ENCODE peak calls at places on chromosomes 13 and 19, in five cellular contexts. X is uterus, Z is GM12864, V is mesothelial cell of epicardium, K is HFF-Myc. O is an unnamed sample.

GRCh38 chr13:37029617-37030016 is 29.0 kb downstream of the EXOSC8 start:
- DNase-seq in X (no peak), Z (no peak), V (no peak), K (peak), O (no peak)

GRCh38 chr13:111251646-111252448 is 68.6 kb upstream of the TEX29 start:
- DNase-seq in X (no peak), Z (no peak), V (no peak), K (no peak), O (no peak)

GRCh38 chr13:73521291-73521626 is 462.5 kb downstream of the KLF5 start:
- DNase-seq in X (no peak), Z (no peak), V (no peak), K (no peak), O (no peak)

GRCh38 chr13:74134777-74135305 is 637 bp upstream of the KLF12 start:
- DNase-seq in X (peak), Z (no peak), V (peak), K (no peak), O (peak)

GRCh38 chr13:28530729-28531194 is 35.8 kb upstream of the FLT1 start:
- DNase-seq in X (no peak), Z (no peak), V (no peak), K (no peak), O (no peak)

GRCh38 chr13:80157261-80157942 is 183.5 kb downstream of the SPRY2 start:
- DNase-seq in X (no peak), Z (no peak), V (no peak), K (no peak), O (no peak)

GRCh38 chr13:32254916-32255743 is 60.0 kb downstream of the ZAR1L start:
- DNase-seq in X (no peak), Z (no peak), V (no peak), K (no peak), O (no peak)

GRCh38 chr19:51735759-51736449 is 12.1 kb upstream of the HAS1 start:
- DNase-seq in X (no peak), Z (no peak), V (no peak), K (no peak), O (no peak)

GRCh38 chr13:57933606-57934005 is 302.1 kb downstream of the PCDH17 start:
- DNase-seq in X (no peak), Z (no peak), V (no peak), K (no peak), O (no peak)

GRCh38 chr13:28466151-28466550 is 28.8 kb downstream of the FLT1 start:
- DNase-seq in X (no peak), Z (no peak), V (no peak), K (no peak), O (no peak)

GRCh38 chr13:100473087-100473486 is 115.5 kb downstream of the GGACT start:
- DNase-seq in X (no peak), Z (no peak), V (no peak), K (no peak), O (no peak)

GRCh38 chr19:17048885-17049453 is 22.4 kb upstream of the CPAMD8 start:
- DNase-seq in X (no peak), Z (no peak), V (no peak), K (no peak), O (no peak)

GRCh38 chr13:82627183-82627582 is 1255.1 kb downstream of the SLITRK1 start:
- DNase-seq in X (no peak), Z (no peak), V (no peak), K (no peak), O (no peak)

GRCh38 chr19:37077615-37077928 is 661 bp upstream of the ZNF420 start:
- DNase-seq in X (no peak), Z (no peak), V (no peak), K (no peak), O (no peak)

GRCh38 chr19:48633148-48634035 is 3.8 kb downstream of the DBP start:
- DNase-seq in X (no peak), Z (no peak), V (no peak), K (no peak), O (no peak)

GRCh38 chr13:85616275-85616674 is 182.9 kb downstream of the SLITRK6 start:
- DNase-seq in X (no peak), Z (no peak), V (no peak), K (no peak), O (no peak)

GRCh38 chr13:20869540-20869939 is 33.0 kb downstream of the XPO4 start:
- DNase-seq in X (no peak), Z (no peak), V (no peak), K (no peak), O (no peak)

GRCh38 chr19:12052571-12053169 is at the start of gene ZNF878:
- DNase-seq in X (peak), Z (peak), V (peak), K (peak), O (peak)

GRCh38 chr19:49930483-49931011 is 1.2 kb upstream of the NUP62 start:
- DNase-seq in X (peak), Z (no peak), V (no peak), K (no peak), O (no peak)

GRCh38 chr13:26629260-26629659 is 71.8 kb downstream of the WASF3 start:
- DNase-seq in X (no peak), Z (no peak), V (no peak), K (no peak), O (no peak)

GRCh38 chr19:12703056-12703455 is 6.6 kb upstream of the FBXW9 start:
- DNase-seq in X (no peak), Z (no peak), V (no peak), K (no peak), O (no peak)

GRCh38 chr19:16896913-16897571 is 8.2 kb downstream of the F2RL3 start:
- DNase-seq in X (peak), Z (peak), V (peak), K (peak), O (peak)

GRCh38 chr13:97243915-97244820 is 22.0 kb downstream of the MBNL2 start:
- DNase-seq in X (no peak), Z (no peak), V (no peak), K (no peak), O (no peak)

GRCh38 chr19:42090687-42091086 is 14.7 kb downstream of the ZNF574 start:
- DNase-seq in X (no peak), Z (no peak), V (no peak), K (no peak), O (no peak)

GRCh38 chr13:106503730-106504129 is 31.7 kb downstream of the EFNB2 start:
- DNase-seq in X (no peak), Z (no peak), V (no peak), K (no peak), O (no peak)

GRCh38 chr13:31009166-31009565 is 76.7 kb downstream of the TEX26 start:
- DNase-seq in X (no peak), Z (no peak), V (no peak), K (no peak), O (no peak)

GRCh38 chr13:111115841-111116500 is 861 bp downstream of the ARHGEF7 start:
- DNase-seq in X (peak), Z (no peak), V (no peak), K (peak), O (no peak)

DNA sequence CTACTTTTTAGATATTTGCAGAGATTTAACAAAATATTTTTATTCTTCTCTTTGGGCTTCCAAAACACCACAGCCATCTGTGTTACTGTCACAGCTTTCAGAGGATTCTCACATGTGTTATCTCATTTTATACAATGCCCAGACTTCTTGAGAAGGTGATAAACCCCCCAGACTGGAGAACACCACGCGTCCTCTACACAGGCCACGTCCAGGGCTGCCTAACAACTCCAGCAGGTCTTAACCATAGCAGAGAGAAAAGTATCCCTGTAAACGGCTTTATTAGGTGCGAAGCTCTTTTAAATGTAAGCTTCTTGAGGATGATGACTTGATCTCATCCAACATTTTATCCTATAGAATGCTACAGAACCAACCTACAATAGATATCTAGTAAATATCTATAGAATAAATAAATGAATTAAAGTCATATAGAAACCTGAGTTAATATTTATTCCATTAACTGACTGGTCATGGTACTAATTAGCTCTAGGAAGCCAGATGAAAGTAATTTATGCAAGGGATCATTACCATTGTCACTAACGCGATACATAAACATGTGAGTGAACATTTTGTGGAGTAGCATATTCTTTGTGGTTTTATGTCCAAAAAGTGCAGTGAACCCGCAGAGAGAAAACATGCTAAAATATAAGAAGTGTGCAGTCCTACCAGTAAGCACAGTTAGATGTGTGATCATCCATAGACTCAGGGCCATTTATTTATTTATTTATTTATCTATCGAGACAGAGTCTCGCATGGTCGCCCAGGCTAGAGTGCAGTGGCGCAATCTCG is 1.8 kb downstream of the GPR183 start:
- DNase-seq in X (no peak), Z (no peak), V (no peak), K (no peak), O (no peak)
- TF ChIP-seq CTCF in X (no peak), Z (no peak), V (no peak), K (no peak), O (no peak)

GRCh38 chr13:81487151-81487550 is 1146.2 kb upstream of the SPRY2 start:
- DNase-seq in X (no peak), Z (no peak), V (no peak), K (no peak), O (no peak)
- TF ChIP-seq CTCF in X (no peak), Z (no peak), V (no peak), K (peak), O (no peak)

GRCh38 chr13:89361909-89362308 is 1690.7 kb downstream of the SLITRK5 start:
- DNase-seq in X (no peak), Z (no peak), V (no peak), K (no peak), O (no peak)
- TF ChIP-seq CTCF in X (no peak), Z (no peak), V (no peak), K (no peak), O (no peak)

DNA sequence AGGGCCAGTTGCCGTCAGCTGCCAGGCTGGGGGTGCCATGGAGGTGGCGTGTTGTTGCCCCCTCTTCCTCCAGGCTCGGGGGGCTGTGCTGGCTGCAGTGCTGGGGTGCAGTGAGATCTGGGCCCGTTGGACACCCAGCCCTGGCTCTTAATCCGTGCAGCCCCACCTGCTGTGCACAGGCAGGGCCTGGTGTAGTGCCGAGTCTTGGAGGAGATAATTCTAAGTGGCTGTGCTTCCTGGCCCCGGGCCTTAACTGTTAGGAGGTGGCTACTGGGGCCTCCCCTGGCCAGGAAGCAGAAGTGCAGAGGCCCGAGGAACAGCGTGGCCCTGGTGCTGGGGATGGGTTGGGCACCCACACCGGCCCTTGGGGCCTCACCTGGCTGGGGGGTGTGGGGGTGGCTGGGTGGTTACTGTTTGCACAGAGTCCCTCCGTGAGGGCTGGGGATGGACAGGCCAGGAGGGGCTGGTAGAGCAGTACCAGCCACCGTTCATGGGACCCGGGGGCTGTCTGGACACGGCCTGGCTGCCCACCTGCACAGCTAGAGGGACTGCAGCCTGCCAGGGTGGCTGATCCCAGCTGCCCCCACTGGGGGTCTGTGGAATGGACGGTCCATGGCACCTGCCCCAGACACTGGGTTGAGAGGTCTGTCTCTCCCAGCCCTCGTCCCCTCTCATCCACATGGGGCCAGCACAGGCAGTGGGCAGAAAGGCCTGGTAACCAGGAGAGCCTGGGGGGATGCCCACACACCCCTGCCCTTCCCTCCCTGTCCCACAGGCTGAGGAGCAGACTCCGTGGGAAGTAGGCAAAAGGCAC is 3.3 kb downstream of the GPX4 start:
- DNase-seq in X (no peak), Z (no peak), V (no peak), K (no peak), O (no peak)
- TF ChIP-seq CTCF in X (no peak), Z (no peak), V (no peak), K (no peak), O (peak)

DNA sequence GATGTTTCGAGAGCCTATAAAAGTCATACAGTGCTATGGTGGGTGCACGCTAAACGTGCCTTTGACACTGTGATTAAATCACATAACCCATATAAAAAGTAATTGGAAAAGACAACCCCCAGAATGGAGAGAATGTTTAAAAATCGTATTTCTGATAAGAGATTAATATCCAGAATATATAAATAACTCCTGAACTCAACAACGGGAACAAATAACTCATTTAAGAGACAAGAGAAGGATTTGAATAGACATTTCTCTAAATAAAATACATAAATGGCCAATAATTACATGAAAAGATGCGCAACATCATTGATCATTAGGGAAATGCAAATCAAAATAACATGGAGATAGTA is 37.0 kb upstream of the IGFL4 start:
- DNase-seq in X (no peak), Z (no peak), V (no peak), K (no peak), O (no peak)
- TF ChIP-seq CTCF in X (no peak), Z (no peak), V (peak), K (no peak), O (no peak)

DNA sequence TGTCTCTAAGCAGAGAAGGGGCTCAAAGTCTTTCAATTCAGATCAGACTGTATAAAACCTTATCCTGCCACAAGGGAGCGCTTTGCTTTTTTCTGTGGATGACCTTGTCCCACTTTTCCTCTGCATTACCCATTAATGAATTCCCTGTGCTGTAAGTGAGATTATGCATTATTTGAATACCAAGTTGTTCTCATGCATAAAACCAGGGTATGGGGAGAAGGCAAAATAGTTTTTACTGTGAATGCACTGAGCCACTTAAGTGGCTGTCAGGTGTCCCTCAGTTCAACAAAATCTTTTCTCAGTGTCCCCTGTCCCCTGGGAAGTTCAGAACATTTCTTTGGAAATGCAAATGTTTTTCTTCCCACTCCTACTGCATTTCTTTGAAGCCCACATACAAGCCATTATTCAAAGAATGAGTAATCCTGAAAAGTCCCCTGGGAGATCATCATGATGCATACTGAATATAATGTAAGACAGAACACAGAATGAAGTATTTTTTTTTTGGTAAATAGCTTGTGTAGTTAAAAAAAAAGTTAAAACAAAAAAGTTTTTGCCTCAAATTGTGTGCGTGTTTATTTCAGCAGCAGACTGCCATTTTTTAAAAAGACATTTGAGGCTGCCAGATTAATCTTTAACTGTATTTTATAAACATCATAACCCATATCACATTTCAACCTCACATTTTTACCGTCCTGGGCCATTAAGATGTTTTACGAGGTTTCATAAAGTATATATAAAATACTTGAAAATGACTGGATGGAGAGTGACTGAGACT is 506.7 kb upstream of the PCDH9 start:
- DNase-seq in X (no peak), Z (no peak), V (no peak), K (no peak), O (no peak)
- TF ChIP-seq CTCF in X (no peak), Z (no peak), V (peak), K (no peak), O (no peak)

DNA sequence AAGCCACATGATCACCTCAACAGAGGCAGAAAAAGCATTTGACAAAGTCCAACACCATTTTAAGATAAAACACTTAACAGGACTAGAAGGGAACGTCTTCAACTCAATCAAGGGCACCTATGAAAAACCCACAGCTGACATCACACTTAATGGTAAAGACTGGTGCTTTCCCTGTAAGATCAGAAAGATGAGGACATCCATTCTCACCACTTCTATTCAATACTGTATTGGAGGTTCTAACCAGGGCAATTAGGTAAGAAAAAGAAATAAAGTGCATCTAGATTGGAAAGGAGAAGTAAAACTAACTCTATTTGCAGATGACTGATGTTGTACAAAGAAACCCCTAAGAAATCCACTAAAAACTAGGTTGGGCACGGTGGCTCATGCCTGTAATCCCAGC is 11.2 kb upstream of the AKAP8 start:
- DNase-seq in X (no peak), Z (no peak), V (no peak), K (no peak), O (no peak)
- TF ChIP-seq CTCF in X (no peak), Z (no peak), V (no peak), K (no peak), O (no peak)

DNA sequence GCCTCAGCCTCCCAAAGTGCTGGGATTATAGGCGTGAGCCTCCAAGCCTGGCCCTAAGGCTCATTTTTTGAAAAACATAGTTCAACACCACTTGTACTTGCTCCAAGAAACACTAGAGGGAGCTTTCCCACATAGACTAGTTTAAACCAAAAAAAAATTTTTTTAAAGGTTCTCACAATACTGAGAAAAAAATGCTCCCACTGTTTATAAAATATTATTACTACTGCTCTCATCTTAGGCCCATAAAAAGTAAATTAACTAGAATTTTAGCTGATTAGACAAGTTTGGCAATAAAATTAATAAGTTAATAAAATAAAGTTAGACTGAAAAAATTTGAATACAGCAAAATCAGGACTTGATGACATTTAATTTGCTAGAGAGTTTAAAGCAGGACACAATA is 109.5 kb downstream of the TBC1D4 start:
- DNase-seq in X (no peak), Z (no peak), V (no peak), K (no peak), O (peak)
- TF ChIP-seq CTCF in X (peak), Z (peak), V (peak), K (peak), O (peak)

DNA sequence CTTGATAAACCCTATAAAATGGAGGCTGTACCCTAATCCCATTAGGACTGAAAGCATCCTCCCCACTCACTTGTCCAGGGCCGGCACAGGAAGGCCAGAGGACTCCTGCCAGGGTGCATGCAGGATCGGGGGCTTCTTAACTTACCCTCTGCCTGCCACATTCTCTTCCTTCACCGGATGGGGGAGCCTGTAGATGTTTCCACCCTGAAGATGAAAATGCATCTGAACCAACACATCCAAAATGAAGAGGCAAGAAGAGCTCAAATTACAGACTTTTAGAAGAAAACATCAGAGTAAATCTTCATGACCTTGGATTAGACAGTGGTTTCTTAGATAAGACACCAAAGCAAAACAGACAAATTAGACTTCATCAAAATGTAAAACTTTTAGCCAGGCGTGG is 25.9 kb upstream of the NAPA start:
- DNase-seq in X (no peak), Z (no peak), V (no peak), K (no peak), O (no peak)
- TF ChIP-seq CTCF in X (peak), Z (peak), V (no peak), K (peak), O (no peak)

GRCh38 chr19:58356236-58356970 is 3.1 kb upstream of the A1BG start:
- DNase-seq in X (no peak), Z (no peak), V (no peak), K (no peak), O (no peak)
- TF ChIP-seq CTCF in X (no peak), Z (no peak), V (no peak), K (no peak), O (no peak)